ENCODE peak calls at places on chromosomes 3 and 15, in seven cellular contexts. X is stimulated activated CD4-positive, alpha-beta T cell treated with anti-CD3 and anti-CD28 coated beads, Interleukin-12 subunit alpha, Interleukin-12 subunit beta, amount 100 ng/mL, for 48 hours; O is NCI-H1436 treated with DMSO at 0.1 percent for 48 hours; Z is tibial artery; V is left ventricle myocardium superior; Y is LHCN-M2; W is keratinocyte. Q is an unnamed sample.

GRCh38 chr15:31230630-31231485 is 95.8 kb upstream of the KLF13 start:
- DNase-seq in X (no peak), O (no peak), Z (no peak), V (no peak), Y (no peak), W (no peak), Q (no peak)

GRCh38 chr3:141523615-141524375 is 37.0 kb downstream of the RASA2 start:
- DNase-seq in X (no peak), O (no peak), Z (no peak), V (no peak), Y (no peak), W (no peak), Q (no peak)

GRCh38 chr15:91553455-91553854 is 300.1 kb upstream of the SLCO3A1 start:
- DNase-seq in X (no peak), O (no peak), Z (no peak), V (no peak), Y (no peak), W (no peak), Q (no peak)

GRCh38 chr3:31277582-31277981 is 255.1 kb upstream of the STT3B start:
- DNase-seq in X (no peak), O (no peak), Z (no peak), V (no peak), Y (no peak), W (no peak), Q (no peak)

GRCh38 chr3:161577662-161578061 is 81.1 kb downstream of the OTOL1 start:
- DNase-seq in X (no peak), O (no peak), Z (no peak), V (no peak), Y (no peak), W (no peak), Q (no peak)

GRCh38 chr15:38029741-38030140 is 95.3 kb downstream of the TMCO5A start:
- DNase-seq in X (no peak), O (no peak), Z (no peak), V (no peak), Y (no peak), W (no peak), Q (no peak)

GRCh38 chr3:187986514-187986934 is 167.4 kb upstream of the LPP start:
- DNase-seq in X (no peak), O (no peak), Z (no peak), V (no peak), Y (peak), W (peak), Q (no peak)

GRCh38 chr3:107574650-107575049 is 51.9 kb downstream of the BBX start:
- DNase-seq in X (no peak), O (no peak), Z (no peak), V (no peak), Y (peak), W (no peak), Q (peak)

GRCh38 chr3:12512534-12513101 is 28.3 kb downstream of the TSEN2 start:
- DNase-seq in X (no peak), O (no peak), Z (no peak), V (no peak), Y (no peak), W (no peak), Q (no peak)

GRCh38 chr3:197171481-197172067 is 126.8 kb downstream of the DLG1 start:
- DNase-seq in X (no peak), O (no peak), Z (no peak), V (no peak), Y (no peak), W (no peak), Q (no peak)

GRCh38 chr15:71444032-71444810 is 328.9 kb downstream of the THSD4 start:
- DNase-seq in X (no peak), O (no peak), Z (no peak), V (no peak), Y (no peak), W (no peak), Q (no peak)

GRCh38 chr15:72585659-72586058 is 68.8 kb upstream of the GOLGA6B start:
- DNase-seq in X (no peak), O (no peak), Z (no peak), V (no peak), Y (peak), W (no peak), Q (no peak)

GRCh38 chr3:194140520-194141414 is 4.8 kb downstream of the HES1 start:
- DNase-seq in X (no peak), O (no peak), Z (peak), V (peak), Y (no peak), W (no peak), Q (no peak)

GRCh38 chr3:9098716-9099675 is 135.7 kb upstream of the RAD18 start:
- DNase-seq in X (no peak), O (no peak), Z (no peak), V (no peak), Y (no peak), W (no peak), Q (no peak)

GRCh38 chr15:48059786-48060185 is 61.0 kb upstream of the SLC24A5 start:
- DNase-seq in X (no peak), O (no peak), Z (peak), V (peak), Y (no peak), W (no peak), Q (no peak)

GRCh38 chr3:54965746-54966145 is 37.9 kb upstream of the LRTM1 start:
- DNase-seq in X (no peak), O (no peak), Z (no peak), V (no peak), Y (peak), W (no peak), Q (no peak)

GRCh38 chr3:150184426-150185071 is 213.9 kb upstream of the PFN2 start:
- DNase-seq in X (no peak), O (no peak), Z (no peak), V (no peak), Y (peak), W (no peak), Q (no peak)

GRCh38 chr15:31245756-31246155 is 80.9 kb upstream of the KLF13 start:
- DNase-seq in X (no peak), O (no peak), Z (no peak), V (no peak), Y (no peak), W (no peak), Q (no peak)

GRCh38 chr3:25229584-25229983 is 198.5 kb upstream of the RARB start:
- DNase-seq in X (no peak), O (no peak), Z (no peak), V (no peak), Y (no peak), W (no peak), Q (no peak)

GRCh38 chr3:100426029-100426682 is 24.8 kb downstream of the LNP1 start:
- DNase-seq in X (no peak), O (no peak), Z (no peak), V (no peak), Y (no peak), W (no peak), Q (no peak)

GRCh38 chr3:25018909-25019308 is 409.2 kb upstream of the RARB start:
- DNase-seq in X (no peak), O (no peak), Z (no peak), V (no peak), Y (no peak), W (no peak), Q (no peak)

GRCh38 chr15:31016446-31016915 is 25.1 kb upstream of the MTMR10 start:
- DNase-seq in X (no peak), O (no peak), Z (no peak), V (no peak), Y (peak), W (no peak), Q (no peak)

GRCh38 chr15:42890161-42890913 is 30.2 kb downstream of the TTBK2 start:
- DNase-seq in X (no peak), O (no peak), Z (no peak), V (no peak), Y (peak), W (peak), Q (peak)